ENCODE peak calls at places on chromosomes 12 and 14, in nine cellular contexts. One of them, this sample, is unnamed.

GRCh38 chr14:92500491-92500941 is 13.1 kb upstream of the RIN3 start:
- DNase-seq in A549: no peak
- DNase-seq in CD4-positive, alpha-beta T cell: no peak
- DNase-seq in AG09319: no peak
- DNase-seq in fibroblast of villous mesenchyme: no peak
- DNase-seq in mammary epithelial cell: peak; percentile 32
- DNase-seq in Panc1: no peak
- DNase-seq in fibroblast of mammary gland: no peak
- DNase-seq in cardiac fibroblast: no peak
- DNase-seq in this sample: no peak

GRCh38 chr12:103748002-103748401 is 93.0 kb downstream of the NT5DC3 start:
- DNase-seq in A549: no peak
- DNase-seq in CD4-positive, alpha-beta T cell: no peak
- DNase-seq in AG09319: no peak
- DNase-seq in fibroblast of villous mesenchyme: no peak
- DNase-seq in mammary epithelial cell: peak; percentile 56
- DNase-seq in Panc1: no peak
- DNase-seq in fibroblast of mammary gland: no peak
- DNase-seq in cardiac fibroblast: no peak
- DNase-seq in this sample: no peak

GRCh38 chr12:19937161-19937560 is 431.2 kb upstream of the PDE3A start:
- DNase-seq in A549: no peak
- DNase-seq in CD4-positive, alpha-beta T cell: no peak
- DNase-seq in AG09319: no peak
- DNase-seq in fibroblast of villous mesenchyme: no peak
- DNase-seq in mammary epithelial cell: no peak
- DNase-seq in Panc1: no peak
- DNase-seq in fibroblast of mammary gland: no peak
- DNase-seq in cardiac fibroblast: no peak
- DNase-seq in this sample: no peak

GRCh38 chr14:54503476-54503875 is 6.2 kb upstream of the CGRRF1 start:
- DNase-seq in A549: no peak
- DNase-seq in CD4-positive, alpha-beta T cell: no peak
- DNase-seq in AG09319: no peak
- DNase-seq in fibroblast of villous mesenchyme: peak; percentile 42
- DNase-seq in mammary epithelial cell: peak; percentile 38
- DNase-seq in Panc1: no peak
- DNase-seq in fibroblast of mammary gland: peak; percentile 48
- DNase-seq in cardiac fibroblast: peak; percentile 68
- DNase-seq in this sample: no peak

GRCh38 chr12:1644523-1645438 is 15.8 kb downstream of the WNT5B start:
- DNase-seq in A549: no peak
- DNase-seq in CD4-positive, alpha-beta T cell: no peak
- DNase-seq in AG09319: peak; percentile 51
- DNase-seq in fibroblast of villous mesenchyme: peak; percentile 83
- DNase-seq in mammary epithelial cell: peak; percentile 46
- DNase-seq in Panc1: no peak
- DNase-seq in fibroblast of mammary gland: peak; percentile 81
- DNase-seq in cardiac fibroblast: peak; percentile 80
- DNase-seq in this sample: no peak

GRCh38 chr14:61514927-61515326 is 180.4 kb upstream of the HIF1A start:
- DNase-seq in A549: no peak
- DNase-seq in CD4-positive, alpha-beta T cell: no peak
- DNase-seq in AG09319: no peak
- DNase-seq in fibroblast of villous mesenchyme: no peak
- DNase-seq in mammary epithelial cell: no peak
- DNase-seq in Panc1: no peak
- DNase-seq in fibroblast of mammary gland: no peak
- DNase-seq in cardiac fibroblast: no peak
- DNase-seq in this sample: no peak

GRCh38 chr14:106844608-106845285 is 1318.4 kb downstream of the TMEM121 start:
- DNase-seq in A549: peak; percentile 53
- DNase-seq in CD4-positive, alpha-beta T cell: peak; percentile 61
- DNase-seq in AG09319: no peak
- DNase-seq in fibroblast of villous mesenchyme: peak; percentile 74
- DNase-seq in mammary epithelial cell: peak; percentile 49
- DNase-seq in Panc1: no peak
- DNase-seq in fibroblast of mammary gland: peak; percentile 18
- DNase-seq in cardiac fibroblast: peak; percentile 37
- DNase-seq in this sample: peak; percentile 62

GRCh38 chr14:58098507-58098906 is 53.5 kb downstream of the ARMH4 start:
- DNase-seq in A549: no peak
- DNase-seq in CD4-positive, alpha-beta T cell: no peak
- DNase-seq in AG09319: no peak
- DNase-seq in fibroblast of villous mesenchyme: no peak
- DNase-seq in mammary epithelial cell: no peak
- DNase-seq in Panc1: no peak
- DNase-seq in fibroblast of mammary gland: no peak
- DNase-seq in cardiac fibroblast: no peak
- DNase-seq in this sample: no peak

DNA sequence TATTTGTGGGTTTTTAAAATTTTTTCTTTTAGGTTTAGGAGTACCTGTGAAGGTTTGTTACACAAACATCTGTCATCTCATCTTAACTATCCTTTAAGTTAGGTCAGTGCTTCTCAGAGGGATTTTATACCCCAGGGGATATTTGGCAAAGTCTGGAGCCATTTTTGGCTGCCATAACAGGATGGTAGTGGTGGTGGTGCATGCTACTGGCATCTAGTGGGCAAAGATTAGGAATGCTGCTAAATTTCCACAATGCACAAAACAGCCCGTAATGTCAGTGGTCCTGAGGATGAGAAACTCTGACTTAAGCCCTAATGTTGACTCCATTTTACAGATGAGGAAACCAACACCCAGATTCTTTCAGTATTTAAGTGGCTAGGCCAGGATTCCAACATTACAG is 85.2 kb upstream of the MYF6 start:
- DNase-seq in A549: no peak
- DNase-seq in CD4-positive, alpha-beta T cell: no peak
- DNase-seq in AG09319: no peak
- DNase-seq in fibroblast of villous mesenchyme: no peak
- DNase-seq in mammary epithelial cell: no peak
- DNase-seq in Panc1: no peak
- DNase-seq in fibroblast of mammary gland: peak; percentile 50
- DNase-seq in cardiac fibroblast: peak; percentile 55
- DNase-seq in this sample: no peak
- TF ChIP-seq CTCF in A549: peak; percentile 26
- TF ChIP-seq CTCF in CD4-positive, alpha-beta T cell: no peak
- TF ChIP-seq CTCF in AG09319: no peak
- TF ChIP-seq CTCF in fibroblast of villous mesenchyme: peak; percentile 31
- TF ChIP-seq CTCF in mammary epithelial cell: peak; percentile 22
- TF ChIP-seq CTCF in Panc1: peak; percentile 3
- TF ChIP-seq CTCF in fibroblast of mammary gland: peak; percentile 37
- TF ChIP-seq CTCF in cardiac fibroblast: peak; percentile 32
- TF ChIP-seq CTCF in this sample: no peak

GRCh38 chr14:103503296-103503695 is 19.3 kb downstream of the CKB start:
- DNase-seq in A549: no peak
- DNase-seq in CD4-positive, alpha-beta T cell: no peak
- DNase-seq in AG09319: no peak
- DNase-seq in fibroblast of villous mesenchyme: no peak
- DNase-seq in mammary epithelial cell: no peak
- DNase-seq in Panc1: no peak
- DNase-seq in fibroblast of mammary gland: no peak
- DNase-seq in cardiac fibroblast: no peak
- DNase-seq in this sample: no peak

GRCh38 chr14:103502877-103503276 is 19.8 kb downstream of the CKB start:
- DNase-seq in A549: no peak
- DNase-seq in CD4-positive, alpha-beta T cell: no peak
- DNase-seq in AG09319: no peak
- DNase-seq in fibroblast of villous mesenchyme: no peak
- DNase-seq in mammary epithelial cell: no peak
- DNase-seq in Panc1: no peak
- DNase-seq in fibroblast of mammary gland: no peak
- DNase-seq in cardiac fibroblast: no peak
- DNase-seq in this sample: no peak

GRCh38 chr14:103501921-103502669 is 20.5 kb downstream of the CKB start:
- DNase-seq in A549: no peak
- DNase-seq in CD4-positive, alpha-beta T cell: no peak
- DNase-seq in AG09319: no peak
- DNase-seq in fibroblast of villous mesenchyme: no peak
- DNase-seq in mammary epithelial cell: peak; percentile 35
- DNase-seq in Panc1: no peak
- DNase-seq in fibroblast of mammary gland: no peak
- DNase-seq in cardiac fibroblast: no peak
- DNase-seq in this sample: no peak

GRCh38 chr14:103507751-103508150 is 14.9 kb downstream of the CKB start:
- DNase-seq in A549: no peak
- DNase-seq in CD4-positive, alpha-beta T cell: no peak
- DNase-seq in AG09319: no peak
- DNase-seq in fibroblast of villous mesenchyme: no peak
- DNase-seq in mammary epithelial cell: no peak
- DNase-seq in Panc1: no peak
- DNase-seq in fibroblast of mammary gland: no peak
- DNase-seq in cardiac fibroblast: no peak
- DNase-seq in this sample: no peak

DNA sequence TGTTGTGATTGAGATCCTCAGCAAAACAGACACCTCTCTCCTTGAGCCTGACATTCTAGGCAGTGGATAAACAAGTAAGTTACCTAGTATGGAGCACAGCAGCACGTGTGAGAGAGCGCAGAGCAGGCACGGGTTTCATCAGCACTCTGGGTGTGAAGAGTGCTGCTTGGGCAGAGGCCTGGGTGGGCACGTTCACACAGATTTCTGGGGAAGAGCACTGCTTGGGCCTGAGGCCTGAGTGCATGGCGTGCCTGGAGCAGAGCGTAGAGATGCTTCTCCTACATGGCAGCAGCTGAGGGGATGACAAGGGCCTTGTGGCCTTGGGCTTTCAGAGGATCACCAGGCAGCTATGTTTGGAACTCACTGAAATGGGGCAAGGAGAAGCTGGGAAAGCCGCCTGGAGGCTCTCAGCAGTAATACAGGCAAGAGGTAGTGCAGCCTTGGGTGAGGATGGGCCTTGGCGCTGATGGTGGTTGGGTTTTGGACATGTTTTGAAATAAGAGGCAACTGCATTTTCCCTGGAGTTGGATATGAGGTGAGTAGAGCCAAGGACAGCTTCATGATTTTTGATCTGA is 17.6 kb downstream of the CKB start:
- DNase-seq in A549: no peak
- DNase-seq in CD4-positive, alpha-beta T cell: no peak
- DNase-seq in AG09319: no peak
- DNase-seq in fibroblast of villous mesenchyme: no peak
- DNase-seq in mammary epithelial cell: no peak
- DNase-seq in Panc1: no peak
- DNase-seq in fibroblast of mammary gland: no peak
- DNase-seq in cardiac fibroblast: no peak
- DNase-seq in this sample: no peak
- TF ChIP-seq CTCF in A549: no peak
- TF ChIP-seq CTCF in CD4-positive, alpha-beta T cell: no peak
- TF ChIP-seq CTCF in AG09319: no peak
- TF ChIP-seq CTCF in fibroblast of villous mesenchyme: no peak
- TF ChIP-seq CTCF in mammary epithelial cell: no peak
- TF ChIP-seq CTCF in Panc1: no peak
- TF ChIP-seq CTCF in fibroblast of mammary gland: peak; percentile 8
- TF ChIP-seq CTCF in cardiac fibroblast: peak; percentile 15
- TF ChIP-seq CTCF in this sample: no peak

GRCh38 chr12:68070957-68071356 is 81.7 kb downstream of the IFNG-AS1 start:
- DNase-seq in A549: no peak
- DNase-seq in CD4-positive, alpha-beta T cell: no peak
- DNase-seq in AG09319: no peak
- DNase-seq in fibroblast of villous mesenchyme: no peak
- DNase-seq in mammary epithelial cell: no peak
- DNase-seq in Panc1: no peak
- DNase-seq in fibroblast of mammary gland: no peak
- DNase-seq in cardiac fibroblast: no peak
- DNase-seq in this sample: no peak

GRCh38 chr12:68065687-68066086 is 76.4 kb downstream of the IFNG-AS1 start:
- DNase-seq in A549: no peak
- DNase-seq in CD4-positive, alpha-beta T cell: no peak
- DNase-seq in AG09319: no peak
- DNase-seq in fibroblast of villous mesenchyme: no peak
- DNase-seq in mammary epithelial cell: no peak
- DNase-seq in Panc1: no peak
- DNase-seq in fibroblast of mammary gland: no peak
- DNase-seq in cardiac fibroblast: no peak
- DNase-seq in this sample: no peak

GRCh38 chr12:68065163-68065562 is 75.9 kb downstream of the IFNG-AS1 start:
- DNase-seq in A549: no peak
- DNase-seq in CD4-positive, alpha-beta T cell: no peak
- DNase-seq in AG09319: no peak
- DNase-seq in fibroblast of villous mesenchyme: no peak
- DNase-seq in mammary epithelial cell: no peak
- DNase-seq in Panc1: no peak
- DNase-seq in fibroblast of mammary gland: no peak
- DNase-seq in cardiac fibroblast: no peak
- DNase-seq in this sample: no peak

GRCh38 chr12:68069276-68069675 is 80.0 kb downstream of the IFNG-AS1 start:
- DNase-seq in A549: no peak
- DNase-seq in CD4-positive, alpha-beta T cell: no peak
- DNase-seq in AG09319: no peak
- DNase-seq in fibroblast of villous mesenchyme: no peak
- DNase-seq in mammary epithelial cell: peak; percentile 41
- DNase-seq in Panc1: no peak
- DNase-seq in fibroblast of mammary gland: no peak
- DNase-seq in cardiac fibroblast: no peak
- DNase-seq in this sample: no peak

DNA sequence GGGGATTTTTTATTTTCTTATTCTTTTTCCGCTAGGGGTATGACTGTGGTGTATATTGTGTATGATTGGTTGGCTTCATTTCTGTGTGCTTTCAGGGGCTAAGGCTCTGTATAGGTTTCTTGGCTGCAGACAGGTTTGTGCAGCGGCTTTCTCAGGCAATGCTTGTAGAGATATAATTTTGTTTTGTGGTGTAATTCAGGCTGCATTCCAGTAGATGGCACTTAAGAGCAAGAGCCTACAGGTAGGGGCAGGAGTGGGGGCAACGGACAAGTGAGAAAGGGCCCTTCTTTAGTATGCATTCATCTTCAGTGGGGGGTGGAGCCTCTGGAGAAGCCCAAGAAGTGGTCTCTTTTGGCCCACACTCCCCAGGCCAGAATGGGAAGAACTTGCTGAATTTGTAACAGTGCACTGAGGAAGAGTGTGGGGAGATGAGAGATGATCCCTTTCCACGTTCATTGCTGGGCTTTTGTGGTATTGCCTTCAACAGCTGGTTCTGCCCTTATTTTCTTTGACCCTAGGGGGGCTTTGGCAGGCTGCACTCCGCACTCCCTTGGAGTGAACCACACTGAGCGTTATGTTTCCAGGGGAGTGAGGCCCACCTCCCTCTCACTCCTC is 78.6 kb downstream of the IFNG-AS1 start:
- DNase-seq in A549: peak; percentile 3
- DNase-seq in CD4-positive, alpha-beta T cell: no peak
- DNase-seq in AG09319: no peak
- DNase-seq in fibroblast of villous mesenchyme: peak; percentile 1
- DNase-seq in mammary epithelial cell: no peak
- DNase-seq in Panc1: no peak
- DNase-seq in fibroblast of mammary gland: peak; percentile 0
- DNase-seq in cardiac fibroblast: peak; percentile 14
- DNase-seq in this sample: no peak
- TF ChIP-seq CTCF in A549: no peak
- TF ChIP-seq CTCF in CD4-positive, alpha-beta T cell: no peak
- TF ChIP-seq CTCF in AG09319: peak; percentile 32
- TF ChIP-seq CTCF in fibroblast of villous mesenchyme: peak; percentile 60
- TF ChIP-seq CTCF in mammary epithelial cell: peak; percentile 55
- TF ChIP-seq CTCF in Panc1: peak; percentile 73
- TF ChIP-seq CTCF in fibroblast of mammary gland: peak; percentile 52
- TF ChIP-seq CTCF in cardiac fibroblast: peak; percentile 66
- TF ChIP-seq CTCF in this sample: no peak

GRCh38 chr12:4604684-4605193 is 42.7 kb downstream of the DYRK4 start:
- DNase-seq in A549: peak; percentile 80
- DNase-seq in CD4-positive, alpha-beta T cell: peak; percentile 65
- DNase-seq in AG09319: peak; percentile 70
- DNase-seq in fibroblast of villous mesenchyme: peak; percentile 88
- DNase-seq in mammary epithelial cell: peak; percentile 81
- DNase-seq in Panc1: peak; percentile 71
- DNase-seq in fibroblast of mammary gland: peak; percentile 90
- DNase-seq in cardiac fibroblast: peak; percentile 93
- DNase-seq in this sample: peak; percentile 64
- TF ChIP-seq CTCF in A549: peak; percentile 71
- TF ChIP-seq CTCF in CD4-positive, alpha-beta T cell: peak; percentile 99
- TF ChIP-seq CTCF in AG09319: no peak
- TF ChIP-seq CTCF in fibroblast of villous mesenchyme: peak; percentile 100
- TF ChIP-seq CTCF in mammary epithelial cell: peak; percentile 99
- TF ChIP-seq CTCF in Panc1: peak; percentile 94
- TF ChIP-seq CTCF in fibroblast of mammary gland: peak; percentile 95
- TF ChIP-seq CTCF in cardiac fibroblast: peak; percentile 99
- TF ChIP-seq CTCF in this sample: peak; percentile 98

This sample was measured in natural killer cell.